ENCODE peak calls at places on chromosomes 4 and X, in ten cellular contexts. U is stimulated activated CD8-positive, alpha-beta memory T cell treated with anti-CD3 and anti-CD28 coated beads, Interleukin-15, amount 100 ng/mL, for 48 hours; P is EH; L is posterior vena cava; G is GM19239; I is HCT116; C is SK-N-SH; X is AG09319; F is neural crest cell; T is fibroblast of pulmonary artery. K is an unnamed sample.

GRCh38 chr4:185532327-185532726 is 3.0 kb downstream of the PDLIM3 start:
- DNase-seq in U (no peak), X (no peak), G (no peak), P (no peak), L (peak), T (peak), F (no peak), C (peak), I (no peak), K (no peak)

GRCh38 chrX:136856527-136856926 is 24.0 kb downstream of the RBMX start:
- DNase-seq in C (no peak), U (no peak), I (no peak), P (no peak), X (no peak), F (no peak), T (no peak), G (no peak), L (no peak), K (no peak)

GRCh38 chr4:158858410-158859189 is 89.8 kb downstream of the FNIP2 start:
- DNase-seq in X (no peak), C (no peak), P (peak), L (no peak), U (no peak), G (no peak), I (no peak), T (no peak), F (no peak), K (peak)

GRCh38 chr4:126993351-126993750 is 639.4 kb upstream of the INTU start:
- DNase-seq in U (no peak), P (no peak), C (no peak), G (no peak), L (no peak), F (no peak), T (no peak), X (no peak), I (no peak), K (no peak)

GRCh38 chr4:10656988-10657387 is 27.6 kb downstream of the CLNK start:
- DNase-seq in T (no peak), G (no peak), C (no peak), F (no peak), X (no peak), U (no peak), L (no peak), P (peak), I (peak), K (peak)

GRCh38 chr4:36399762-36400353 is 118.4 kb downstream of the DTHD1 start:
- DNase-seq in C (no peak), F (peak), T (peak), G (peak), P (no peak), I (no peak), L (no peak), X (no peak), U (peak), K (no peak)

GRCh38 chrX:23503835-23504539 is 163.3 kb upstream of the PRDX4 start:
- DNase-seq in P (peak), L (no peak), C (no peak), U (no peak), X (no peak), I (peak), F (no peak), G (no peak), T (peak), K (peak)

GRCh38 chr4:5979981-5980380 is 38.2 kb downstream of the C4orf50 start:
- DNase-seq in L (peak), U (no peak), X (no peak), T (peak), I (peak), F (peak), C (peak), G (no peak), P (peak), K (no peak)

GRCh38 chr4:174069848-174070330 is 213.6 kb downstream of the FBXO8 start:
- DNase-seq in T (no peak), I (no peak), C (peak), U (no peak), X (no peak), F (no peak), L (no peak), P (no peak), G (no peak), K (no peak)

GRCh38 chrX:6778547-6779231 is 243.8 kb upstream of the VCX3A start:
- DNase-seq in X (no peak), G (no peak), T (no peak), I (no peak), C (no peak), U (no peak), F (peak), L (no peak), P (no peak), K (no peak)

GRCh38 chr4:96063639-96064038 is 223.7 kb downstream of the PDHA2 start:
- DNase-seq in L (no peak), X (no peak), T (no peak), C (no peak), F (no peak), I (no peak), U (no peak), G (no peak), P (no peak), K (no peak)

GRCh38 chrX:128057421-128057820 is 5.2 kb upstream of the ACTRT1 start:
- DNase-seq in F (no peak), P (no peak), T (no peak), L (no peak), G (no peak), I (no peak), C (no peak), X (no peak), U (no peak), K (no peak)

GRCh38 chr4:162959056-162959455 is 207.6 kb downstream of the NAF1 start:
- DNase-seq in C (no peak), P (no peak), F (no peak), U (no peak), X (no peak), T (no peak), G (no peak), L (no peak), I (peak), K (no peak)

GRCh38 chr4:77493829-77494551 is 111.6 kb upstream of the CXCL13 start:
- DNase-seq in G (no peak), U (no peak), I (no peak), F (no peak), L (no peak), T (no peak), X (no peak), P (peak), C (no peak), K (no peak)

GRCh38 chrX:123917069-123917468 is 44.4 kb upstream of the STAG2 start:
- DNase-seq in L (no peak), G (no peak), I (no peak), F (no peak), C (no peak), T (no peak), U (no peak), P (no peak), X (no peak), K (peak)

GRCh38 chr4:78652282-78652876 is 100.8 kb downstream of the ANXA3 start:
- DNase-seq in L (no peak), U (no peak), G (no peak), C (no peak), P (peak), T (peak), X (no peak), I (no peak), F (no peak), K (peak)

GRCh38 chr4:156575430-156576073 is 396.0 kb downstream of the PDGFC start:
- DNase-seq in X (no peak), I (no peak), L (no peak), C (no peak), G (no peak), P (peak), T (peak), U (no peak), F (no peak), K (no peak)

GRCh38 chrX:134753185-134754008 is 95.1 kb upstream of the PLAC1 start:
- DNase-seq in G (no peak), F (no peak), C (no peak), U (no peak), I (no peak), X (peak), P (peak), T (peak), L (no peak), K (peak)

GRCh38 chr4:105651879-105652640 is 56.4 kb downstream of the INTS12 start:
- DNase-seq in U (no peak), T (no peak), P (no peak), L (no peak), C (no peak), G (no peak), X (no peak), F (no peak), I (no peak), K (no peak)

GRCh38 chrX:124280294-124280902 is 52.1 kb upstream of the TEX13D start:
- DNase-seq in I (no peak), C (no peak), X (no peak), U (no peak), G (no peak), L (no peak), P (peak), T (no peak), F (no peak), K (no peak)

GRCh38 chr4:123587983-123588494 is 191.4 kb downstream of the SPRY1 start:
- DNase-seq in X (peak), P (peak), C (peak), L (no peak), G (no peak), U (no peak), T (peak), F (no peak), I (peak), K (peak)

GRCh38 chrX:116239944-116240391 is 69.4 kb downstream of the AGTR2 start:
- DNase-seq in I (no peak), T (peak), X (no peak), U (no peak), G (no peak), L (no peak), P (no peak), F (no peak), C (no peak), K (peak)